ENCODE peak calls at places on chromosome 7, in five cellular contexts. Q is kidney glomerular epithelial cell, W is hepatocyte, H is A549, M is anterior cingulate cortex. J is an unnamed sample.

GRCh38 chr7:112421666-112422486 is 28.4 kb upstream of the IFRD1 start:
- DNase-seq in M (no peak), W (no peak), Q (no peak), H (peak), J (no peak)

GRCh38 chr7:25754333-25754732 is 397.7 kb upstream of the NFE2L3 start:
- DNase-seq in W (no peak), Q (no peak), H (no peak), M (peak), J (no peak)

GRCh38 chr7:954330-955238 is at the start of gene ADAP1:
- DNase-seq in W (peak), M (peak), H (peak), Q (peak), J (peak)

GRCh38 chr7:36784991-36785940 is 61.0 kb upstream of the AOAH start:
- DNase-seq in W (no peak), M (no peak), Q (no peak), H (no peak), J (no peak)

GRCh38 chr7:156752371-156753297 is 112.1 kb downstream of the RNF32 start:
- DNase-seq in W (no peak), M (no peak), Q (no peak), H (no peak), J (no peak)

GRCh38 chr7:23043441-23043840 is 29.5 kb upstream of the HYCC1 start:
- DNase-seq in W (no peak), H (peak), Q (no peak), M (no peak), J (no peak)

GRCh38 chr7:33485746-33486491 is 356.6 kb downstream of the BBS9 start:
- DNase-seq in W (no peak), Q (no peak), H (no peak), M (no peak), J (no peak)

GRCh38 chr7:2754086-2754485 is 66.1 kb downstream of the AMZ1 start:
- DNase-seq in Q (no peak), W (no peak), H (no peak), M (no peak), J (no peak)

GRCh38 chr7:103009466-103010219 is 65.0 kb downstream of the FBXL13 start:
- DNase-seq in M (no peak), H (no peak), Q (no peak), W (no peak), J (no peak)

GRCh38 chr7:128263420-128263819 is 22.3 kb downstream of the LEP start:
- DNase-seq in W (no peak), H (peak), Q (no peak), M (no peak), J (no peak)

GRCh38 chr7:80918909-80919721 is at the start of gene SEMA3C:
- DNase-seq in M (peak), H (peak), Q (peak), W (peak), J (peak)

GRCh38 chr7:74216361-74216761 is 6.6 kb downstream of the LAT2 start:
- DNase-seq in H (no peak), M (no peak), Q (no peak), W (no peak), J (no peak)

J was measured in PC-9.